ENCODE peak calls at places on chromosomes 6 and 20, in seven cellular contexts. One of them, this sample, is unnamed.

GRCh38 chr6:143536461-143536865 is 24.9 kb upstream of the FUCA2 start:
- DNase-seq in fibroblast of the conjunctiva: no peak
- DNase-seq in stimulated activated CD4-positive, alpha-beta T cell treated with anti-CD3 and anti-CD28 coated beads, TNF-alpha, amount 100 ng/mL, for 4 hours: no peak
- DNase-seq in EH: peak
- DNase-seq in C1 segment of cervical spinal cord: no peak
- DNase-seq in breast epithelium: peak
- DNase-seq in brain microvascular endothelial cell: no peak
- DNase-seq in this sample: peak

GRCh38 chr6:106281088-106281487 is 44.5 kb downstream of the ATG5 start:
- DNase-seq in fibroblast of the conjunctiva: no peak
- DNase-seq in stimulated activated CD4-positive, alpha-beta T cell treated with anti-CD3 and anti-CD28 coated beads, TNF-alpha, amount 100 ng/mL, for 4 hours: no peak
- DNase-seq in brain microvascular endothelial cell: no peak
- DNase-seq in C1 segment of cervical spinal cord: no peak
- DNase-seq in breast epithelium: no peak
- DNase-seq in EH: peak
- DNase-seq in this sample: peak

GRCh38 chr6:121597654-121598053 is 162.2 kb downstream of the GJA1 start:
- DNase-seq in brain microvascular endothelial cell: peak
- DNase-seq in breast epithelium: no peak
- DNase-seq in fibroblast of the conjunctiva: no peak
- DNase-seq in C1 segment of cervical spinal cord: no peak
- DNase-seq in EH: peak
- DNase-seq in stimulated activated CD4-positive, alpha-beta T cell treated with anti-CD3 and anti-CD28 coated beads, TNF-alpha, amount 100 ng/mL, for 4 hours: no peak
- DNase-seq in this sample: peak

GRCh38 chr6:129966125-129966524 is 52.3 kb upstream of the L3MBTL3 start:
- DNase-seq in fibroblast of the conjunctiva: no peak
- DNase-seq in stimulated activated CD4-positive, alpha-beta T cell treated with anti-CD3 and anti-CD28 coated beads, TNF-alpha, amount 100 ng/mL, for 4 hours: no peak
- DNase-seq in C1 segment of cervical spinal cord: no peak
- DNase-seq in breast epithelium: no peak
- DNase-seq in brain microvascular endothelial cell: no peak
- DNase-seq in EH: peak
- DNase-seq in this sample: no peak

GRCh38 chr6:50259903-50260302 is 210.2 kb upstream of the DEFB112 start:
- DNase-seq in breast epithelium: no peak
- DNase-seq in stimulated activated CD4-positive, alpha-beta T cell treated with anti-CD3 and anti-CD28 coated beads, TNF-alpha, amount 100 ng/mL, for 4 hours: no peak
- DNase-seq in brain microvascular endothelial cell: no peak
- DNase-seq in EH: no peak
- DNase-seq in C1 segment of cervical spinal cord: no peak
- DNase-seq in fibroblast of the conjunctiva: no peak
- DNase-seq in this sample: no peak

GRCh38 chr6:1263039-1263849 is 48.7 kb upstream of the FOXQ1 start:
- DNase-seq in fibroblast of the conjunctiva: no peak
- DNase-seq in stimulated activated CD4-positive, alpha-beta T cell treated with anti-CD3 and anti-CD28 coated beads, TNF-alpha, amount 100 ng/mL, for 4 hours: no peak
- DNase-seq in brain microvascular endothelial cell: no peak
- DNase-seq in EH: peak
- DNase-seq in breast epithelium: no peak
- DNase-seq in C1 segment of cervical spinal cord: no peak
- DNase-seq in this sample: no peak

GRCh38 chr6:130575971-130576370 is 210.2 kb downstream of the TMEM200A start:
- DNase-seq in C1 segment of cervical spinal cord: no peak
- DNase-seq in stimulated activated CD4-positive, alpha-beta T cell treated with anti-CD3 and anti-CD28 coated beads, TNF-alpha, amount 100 ng/mL, for 4 hours: no peak
- DNase-seq in breast epithelium: no peak
- DNase-seq in EH: no peak
- DNase-seq in fibroblast of the conjunctiva: no peak
- DNase-seq in brain microvascular endothelial cell: no peak
- DNase-seq in this sample: no peak

GRCh38 chr6:99189823-99190721 is 159.4 kb downstream of the FAXC start:
- DNase-seq in fibroblast of the conjunctiva: no peak
- DNase-seq in stimulated activated CD4-positive, alpha-beta T cell treated with anti-CD3 and anti-CD28 coated beads, TNF-alpha, amount 100 ng/mL, for 4 hours: no peak
- DNase-seq in C1 segment of cervical spinal cord: no peak
- DNase-seq in brain microvascular endothelial cell: no peak
- DNase-seq in breast epithelium: no peak
- DNase-seq in EH: no peak
- DNase-seq in this sample: no peak

GRCh38 chr6:111832833-111833418 is 40.3 kb downstream of the FYN start:
- DNase-seq in C1 segment of cervical spinal cord: no peak
- DNase-seq in EH: no peak
- DNase-seq in fibroblast of the conjunctiva: no peak
- DNase-seq in stimulated activated CD4-positive, alpha-beta T cell treated with anti-CD3 and anti-CD28 coated beads, TNF-alpha, amount 100 ng/mL, for 4 hours: no peak
- DNase-seq in breast epithelium: no peak
- DNase-seq in brain microvascular endothelial cell: no peak
- DNase-seq in this sample: no peak

GRCh38 chr6:114564302-114564933 is 221.6 kb upstream of the HS3ST5 start:
- DNase-seq in C1 segment of cervical spinal cord: no peak
- DNase-seq in brain microvascular endothelial cell: no peak
- DNase-seq in breast epithelium: no peak
- DNase-seq in fibroblast of the conjunctiva: no peak
- DNase-seq in stimulated activated CD4-positive, alpha-beta T cell treated with anti-CD3 and anti-CD28 coated beads, TNF-alpha, amount 100 ng/mL, for 4 hours: no peak
- DNase-seq in EH: no peak
- DNase-seq in this sample: no peak

GRCh38 chr6:42532038-42532669 is 31.7 kb upstream of the UBR2 start:
- DNase-seq in EH: peak
- DNase-seq in breast epithelium: no peak
- DNase-seq in fibroblast of the conjunctiva: peak
- DNase-seq in stimulated activated CD4-positive, alpha-beta T cell treated with anti-CD3 and anti-CD28 coated beads, TNF-alpha, amount 100 ng/mL, for 4 hours: no peak
- DNase-seq in C1 segment of cervical spinal cord: no peak
- DNase-seq in brain microvascular endothelial cell: peak
- DNase-seq in this sample: peak

GRCh38 chr20:45305262-45305661 is 1.4 kb upstream of the RBPJL start:
- DNase-seq in brain microvascular endothelial cell: no peak
- DNase-seq in C1 segment of cervical spinal cord: no peak
- DNase-seq in stimulated activated CD4-positive, alpha-beta T cell treated with anti-CD3 and anti-CD28 coated beads, TNF-alpha, amount 100 ng/mL, for 4 hours: no peak
- DNase-seq in EH: no peak
- DNase-seq in fibroblast of the conjunctiva: no peak
- DNase-seq in breast epithelium: no peak
- DNase-seq in this sample: no peak

GRCh38 chr6:132933085-132933484 is 118.7 kb downstream of the RPS12 start:
- DNase-seq in stimulated activated CD4-positive, alpha-beta T cell treated with anti-CD3 and anti-CD28 coated beads, TNF-alpha, amount 100 ng/mL, for 4 hours: no peak
- DNase-seq in brain microvascular endothelial cell: no peak
- DNase-seq in fibroblast of the conjunctiva: no peak
- DNase-seq in EH: no peak
- DNase-seq in breast epithelium: no peak
- DNase-seq in C1 segment of cervical spinal cord: no peak
- DNase-seq in this sample: no peak

GRCh38 chr6:149405823-149406765 is 6.0 kb downstream of the SUMO4 start:
- DNase-seq in fibroblast of the conjunctiva: peak
- DNase-seq in EH: peak
- DNase-seq in stimulated activated CD4-positive, alpha-beta T cell treated with anti-CD3 and anti-CD28 coated beads, TNF-alpha, amount 100 ng/mL, for 4 hours: no peak
- DNase-seq in breast epithelium: no peak
- DNase-seq in C1 segment of cervical spinal cord: no peak
- DNase-seq in brain microvascular endothelial cell: no peak
- DNase-seq in this sample: peak

GRCh38 chr6:131013495-131013894 is 49.5 kb downstream of the EPB41L2 start:
- DNase-seq in breast epithelium: no peak
- DNase-seq in EH: peak
- DNase-seq in brain microvascular endothelial cell: peak
- DNase-seq in stimulated activated CD4-positive, alpha-beta T cell treated with anti-CD3 and anti-CD28 coated beads, TNF-alpha, amount 100 ng/mL, for 4 hours: no peak
- DNase-seq in C1 segment of cervical spinal cord: no peak
- DNase-seq in fibroblast of the conjunctiva: peak
- DNase-seq in this sample: peak

GRCh38 chr20:1242530-1242929 is 16.7 kb downstream of the RAD21L1 start:
- DNase-seq in stimulated activated CD4-positive, alpha-beta T cell treated with anti-CD3 and anti-CD28 coated beads, TNF-alpha, amount 100 ng/mL, for 4 hours: no peak
- DNase-seq in C1 segment of cervical spinal cord: no peak
- DNase-seq in EH: peak
- DNase-seq in brain microvascular endothelial cell: peak
- DNase-seq in breast epithelium: no peak
- DNase-seq in fibroblast of the conjunctiva: no peak
- DNase-seq in this sample: peak

GRCh38 chr6:33205172-33206026 is 944 bp downstream of the HSD17B8 start:
- DNase-seq in C1 segment of cervical spinal cord: no peak
- DNase-seq in EH: peak
- DNase-seq in fibroblast of the conjunctiva: no peak
- DNase-seq in breast epithelium: no peak
- DNase-seq in brain microvascular endothelial cell: no peak
- DNase-seq in stimulated activated CD4-positive, alpha-beta T cell treated with anti-CD3 and anti-CD28 coated beads, TNF-alpha, amount 100 ng/mL, for 4 hours: no peak
- DNase-seq in this sample: peak

GRCh38 chr6:11410539-11411307 is 126.8 kb upstream of the TMEM170B start:
- DNase-seq in brain microvascular endothelial cell: no peak
- DNase-seq in EH: peak
- DNase-seq in stimulated activated CD4-positive, alpha-beta T cell treated with anti-CD3 and anti-CD28 coated beads, TNF-alpha, amount 100 ng/mL, for 4 hours: no peak
- DNase-seq in fibroblast of the conjunctiva: no peak
- DNase-seq in breast epithelium: no peak
- DNase-seq in C1 segment of cervical spinal cord: no peak
- DNase-seq in this sample: no peak

GRCh38 chr6:111032493-111033140 is 50.8 kb downstream of the RPF2 start:
- DNase-seq in fibroblast of the conjunctiva: no peak
- DNase-seq in brain microvascular endothelial cell: peak
- DNase-seq in C1 segment of cervical spinal cord: no peak
- DNase-seq in stimulated activated CD4-positive, alpha-beta T cell treated with anti-CD3 and anti-CD28 coated beads, TNF-alpha, amount 100 ng/mL, for 4 hours: no peak
- DNase-seq in breast epithelium: no peak
- DNase-seq in EH: no peak
- DNase-seq in this sample: no peak

GRCh38 chr6:1610497-1611321 is 994 bp downstream of the FOXC1 start:
- DNase-seq in fibroblast of the conjunctiva: no peak
- DNase-seq in EH: peak
- DNase-seq in C1 segment of cervical spinal cord: no peak
- DNase-seq in breast epithelium: no peak
- DNase-seq in stimulated activated CD4-positive, alpha-beta T cell treated with anti-CD3 and anti-CD28 coated beads, TNF-alpha, amount 100 ng/mL, for 4 hours: no peak
- DNase-seq in brain microvascular endothelial cell: no peak
- DNase-seq in this sample: no peak

GRCh38 chr20:57847104-57847503 is 137.3 kb upstream of the PMEPA1 start:
- DNase-seq in EH: no peak
- DNase-seq in C1 segment of cervical spinal cord: no peak
- DNase-seq in stimulated activated CD4-positive, alpha-beta T cell treated with anti-CD3 and anti-CD28 coated beads, TNF-alpha, amount 100 ng/mL, for 4 hours: no peak
- DNase-seq in fibroblast of the conjunctiva: no peak
- DNase-seq in brain microvascular endothelial cell: no peak
- DNase-seq in breast epithelium: no peak
- DNase-seq in this sample: no peak

GRCh38 chr6:5541751-5542432 is 280.6 kb downstream of the FARS2 start:
- DNase-seq in brain microvascular endothelial cell: peak
- DNase-seq in fibroblast of the conjunctiva: no peak
- DNase-seq in stimulated activated CD4-positive, alpha-beta T cell treated with anti-CD3 and anti-CD28 coated beads, TNF-alpha, amount 100 ng/mL, for 4 hours: no peak
- DNase-seq in EH: peak
- DNase-seq in C1 segment of cervical spinal cord: no peak
- DNase-seq in breast epithelium: no peak
- DNase-seq in this sample: peak

GRCh38 chr6:37130704-37131103 is 39.2 kb upstream of the PIM1 start:
- DNase-seq in EH: peak
- DNase-seq in C1 segment of cervical spinal cord: no peak
- DNase-seq in brain microvascular endothelial cell: peak
- DNase-seq in stimulated activated CD4-positive, alpha-beta T cell treated with anti-CD3 and anti-CD28 coated beads, TNF-alpha, amount 100 ng/mL, for 4 hours: no peak
- DNase-seq in fibroblast of the conjunctiva: no peak
- DNase-seq in breast epithelium: no peak
- DNase-seq in this sample: peak

GRCh38 chr6:165227644-165228329 is 81.6 kb downstream of the C6orf118 start:
- DNase-seq in brain microvascular endothelial cell: no peak
- DNase-seq in stimulated activated CD4-positive, alpha-beta T cell treated with anti-CD3 and anti-CD28 coated beads, TNF-alpha, amount 100 ng/mL, for 4 hours: no peak
- DNase-seq in fibroblast of the conjunctiva: peak
- DNase-seq in C1 segment of cervical spinal cord: no peak
- DNase-seq in EH: no peak
- DNase-seq in breast epithelium: no peak
- DNase-seq in this sample: peak

GRCh38 chr6:36110053-36110452 is 20.3 kb upstream of the MAPK13 start:
- DNase-seq in breast epithelium: no peak
- DNase-seq in fibroblast of the conjunctiva: no peak
- DNase-seq in C1 segment of cervical spinal cord: no peak
- DNase-seq in brain microvascular endothelial cell: no peak
- DNase-seq in stimulated activated CD4-positive, alpha-beta T cell treated with anti-CD3 and anti-CD28 coated beads, TNF-alpha, amount 100 ng/mL, for 4 hours: no peak
- DNase-seq in EH: no peak
- DNase-seq in this sample: peak

GRCh38 chr6:13289789-13290318 is 38.5 kb downstream of the TBC1D7 start:
- DNase-seq in brain microvascular endothelial cell: no peak
- DNase-seq in fibroblast of the conjunctiva: no peak
- DNase-seq in C1 segment of cervical spinal cord: no peak
- DNase-seq in stimulated activated CD4-positive, alpha-beta T cell treated with anti-CD3 and anti-CD28 coated beads, TNF-alpha, amount 100 ng/mL, for 4 hours: no peak
- DNase-seq in EH: no peak
- DNase-seq in breast epithelium: no peak
- DNase-seq in this sample: no peak

GRCh38 chr6:150293423-150294280 is 75.2 kb upstream of the IYD start:
- DNase-seq in C1 segment of cervical spinal cord: no peak
- DNase-seq in EH: peak
- DNase-seq in stimulated activated CD4-positive, alpha-beta T cell treated with anti-CD3 and anti-CD28 coated beads, TNF-alpha, amount 100 ng/mL, for 4 hours: no peak
- DNase-seq in brain microvascular endothelial cell: peak
- DNase-seq in breast epithelium: no peak
- DNase-seq in fibroblast of the conjunctiva: no peak
- DNase-seq in this sample: peak

GRCh38 chr6:134080171-134080795 is 27.9 kb upstream of the SLC2A12 start:
- DNase-seq in breast epithelium: no peak
- DNase-seq in C1 segment of cervical spinal cord: no peak
- DNase-seq in stimulated activated CD4-positive, alpha-beta T cell treated with anti-CD3 and anti-CD28 coated beads, TNF-alpha, amount 100 ng/mL, for 4 hours: no peak
- DNase-seq in brain microvascular endothelial cell: peak
- DNase-seq in fibroblast of the conjunctiva: no peak
- DNase-seq in EH: no peak
- DNase-seq in this sample: no peak

GRCh38 chr6:41706876-41707564 is 28.4 kb downstream of the TFEB start:
- DNase-seq in C1 segment of cervical spinal cord: no peak
- DNase-seq in EH: peak
- DNase-seq in brain microvascular endothelial cell: no peak
- DNase-seq in stimulated activated CD4-positive, alpha-beta T cell treated with anti-CD3 and anti-CD28 coated beads, TNF-alpha, amount 100 ng/mL, for 4 hours: no peak
- DNase-seq in fibroblast of the conjunctiva: peak
- DNase-seq in breast epithelium: no peak
- DNase-seq in this sample: peak

GRCh38 chr6:37171970-37172812 is 2.2 kb downstream of the PIM1 start:
- DNase-seq in brain microvascular endothelial cell: peak
- DNase-seq in EH: peak
- DNase-seq in stimulated activated CD4-positive, alpha-beta T cell treated with anti-CD3 and anti-CD28 coated beads, TNF-alpha, amount 100 ng/mL, for 4 hours: peak
- DNase-seq in breast epithelium: peak
- DNase-seq in C1 segment of cervical spinal cord: peak
- DNase-seq in fibroblast of the conjunctiva: peak
- DNase-seq in this sample: peak

This sample was measured in fibroblast of mammary gland.